ENCODE peak calls at places on chromosome 17, in four cellular contexts. A, G, J and C are unnamed samples.

GRCh38 chr17:6244796-6245195 is 174.6 kb downstream of the WSCD1 start:
- DNase-seq in A (no peak), G (no peak), J (no peak), C (no peak)

GRCh38 chr17:76696763-76697701 is 13.7 kb downstream of the MXRA7 start:
- DNase-seq in A (no peak), G (no peak), J (no peak), C (no peak)

GRCh38 chr17:49315551-49315951 is 46.5 kb downstream of the ZNF652 start:
- DNase-seq in A (peak; percentile 63), G (peak; percentile 58), J (peak; percentile 77), C (peak; percentile 31)

GRCh38 chr17:21129023-21129681 is 2.4 kb downstream of the DHRS7B start:
- DNase-seq in A (no peak), G (no peak), J (peak; percentile 55), C (no peak)

GRCh38 chr17:5011928-5012327 is 14.2 kb downstream of the KIF1C start:
- DNase-seq in A (no peak), G (no peak), J (no peak), C (no peak)

GRCh38 chr17:55649935-55650597 is 72.6 kb downstream of the TMEM100 start:
- DNase-seq in A (no peak), G (no peak), J (no peak), C (no peak)

GRCh38 chr17:77186141-77186604 is 45.4 kb downstream of the SEC14L1 start:
- DNase-seq in A (no peak), G (no peak), J (no peak), C (no peak)

GRCh38 chr17:75270218-75270965 is 639 bp downstream of the MIF4GD start:
- DNase-seq in A (peak; percentile 66), G (peak; percentile 78), J (peak; percentile 92), C (no peak)

GRCh38 chr17:79374087-79374486 is 236.8 kb downstream of the RBFOX3 start:
- DNase-seq in A (no peak), G (no peak), J (no peak), C (no peak)

GRCh38 chr17:46179375-46179999 is 13.7 kb downstream of the KANSL1 start:
- DNase-seq in A (no peak), G (no peak), J (no peak), C (no peak)

GRCh38 chr17:35086164-35086563 is 22.7 kb upstream of the RFFL start:
- DNase-seq in A (no peak), G (no peak), J (no peak), C (no peak)

GRCh38 chr17:8062435-8062806 is 23.6 kb downstream of the ALOX15B start:
- DNase-seq in A (no peak), G (no peak), J (no peak), C (no peak)

GRCh38 chr17:76281573-76282371 is 16.6 kb downstream of the UBALD2 start:
- DNase-seq in A (no peak), G (no peak), J (no peak), C (no peak)

GRCh38 chr17:18379246-18380146 is 1.9 kb downstream of the EVPLL start:
- DNase-seq in A (no peak), G (no peak), J (peak; percentile 49), C (no peak)

GRCh38 chr17:29581583-29582253 is 7.7 kb downstream of the GIT1 start:
- DNase-seq in A (no peak), G (no peak), J (peak; percentile 35), C (no peak)

GRCh38 chr17:57006040-57006439 is 28.1 kb downstream of the SCPEP1 start:
- DNase-seq in A (no peak), G (no peak), J (no peak), C (no peak)

GRCh38 chr17:73770115-73770848 is 126.0 kb upstream of the SDK2 start:
- DNase-seq in A (no peak), G (no peak), J (peak; percentile 88), C (no peak)

GRCh38 chr17:81651692-81652091 is 4.7 kb downstream of the PDE6G start:
- DNase-seq in A (no peak), G (no peak), J (peak; percentile 89), C (no peak)

GRCh38 chr17:72370819-72371218 is 250.0 kb downstream of the SOX9 start:
- DNase-seq in A (no peak), G (peak; percentile 16), J (no peak), C (no peak)

GRCh38 chr17:50169121-50169764 is 3.4 kb downstream of the SGCA start:
- DNase-seq in A (peak; percentile 71), G (peak; percentile 76), J (peak; percentile 90), C (no peak)

GRCh38 chr17:34715504-34715903 is 136.1 kb downstream of the TMEM132E start:
- DNase-seq in A (no peak), G (no peak), J (no peak), C (no peak)

GRCh38 chr17:17781591-17782424 is 55.0 kb downstream of the SREBF1 start:
- DNase-seq in A (peak; percentile 64), G (no peak), J (peak; percentile 81), C (peak; percentile 68)

GRCh38 chr17:1746975-1747543 is 4.4 kb downstream of the SERPINF2 start:
- DNase-seq in A (no peak), G (no peak), J (no peak), C (peak; percentile 72)

GRCh38 chr17:58536541-58536940 is 22.1 kb upstream of the MTMR4 start:
- DNase-seq in A (no peak), G (no peak), J (no peak), C (no peak)

GRCh38 chr17:34579979-34580684 is 750 bp downstream of the TMEM132E start:
- DNase-seq in A (peak; percentile 50), G (no peak), J (peak; percentile 83), C (no peak)

GRCh38 chr17:49930880-49931279 is 38.1 kb upstream of the DLX4 start:
- DNase-seq in A (no peak), G (no peak), J (no peak), C (no peak)

DNA sequence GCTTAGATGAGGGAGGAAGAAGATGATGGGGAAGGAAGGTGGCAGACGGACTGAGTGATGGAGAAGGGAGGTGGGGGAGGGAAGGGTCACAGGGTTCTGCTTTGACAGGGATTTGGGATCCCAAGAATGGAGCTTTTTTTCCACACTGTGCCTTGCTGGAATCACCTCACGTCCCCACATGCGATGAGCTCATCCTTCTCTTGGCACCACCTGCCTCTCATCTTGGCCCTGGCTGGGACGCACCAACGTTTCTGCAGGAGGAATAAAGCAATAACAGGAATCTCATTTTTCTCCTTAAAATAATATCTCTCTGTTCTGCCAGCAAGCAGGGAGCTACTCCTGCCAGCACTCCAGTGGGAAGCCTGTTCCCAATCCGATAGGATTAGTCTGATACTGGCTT is 47.8 kb downstream of the MEOX1 start:
- DNase-seq in A (no peak), G (no peak), J (no peak), C (no peak)
- TF ChIP-seq TEAD4 in A (no peak), G (no peak), J (no peak), C (no peak)

GRCh38 chr17:42090964-42091790 is 7.1 kb downstream of the ZNF385C start:
- DNase-seq in A (no peak), G (no peak), J (no peak), C (no peak)

GRCh38 chr17:42088736-42089135 is 9.5 kb downstream of the ZNF385C start:
- DNase-seq in A (no peak), G (no peak), J (no peak), C (no peak)

GRCh38 chr17:42087042-42087701 is 11.1 kb downstream of the ZNF385C start:
- DNase-seq in A (no peak), G (no peak), J (no peak), C (no peak)

GRCh38 chr17:42087736-42088705 is 10.3 kb downstream of the ZNF385C start:
- DNase-seq in A (no peak), G (no peak), J (no peak), C (no peak)
- TF ChIP-seq TEAD4 in A (no peak), G (no peak), J (no peak), C (no peak)

GRCh38 chr17:61393904-61394629 is 5.6 kb upstream of the TBX2 start:
- DNase-seq in A (no peak), G (no peak), J (peak; percentile 81), C (no peak)
- TF ChIP-seq TEAD4 in A (no peak), G (no peak), J (no peak), C (no peak)

DNA sequence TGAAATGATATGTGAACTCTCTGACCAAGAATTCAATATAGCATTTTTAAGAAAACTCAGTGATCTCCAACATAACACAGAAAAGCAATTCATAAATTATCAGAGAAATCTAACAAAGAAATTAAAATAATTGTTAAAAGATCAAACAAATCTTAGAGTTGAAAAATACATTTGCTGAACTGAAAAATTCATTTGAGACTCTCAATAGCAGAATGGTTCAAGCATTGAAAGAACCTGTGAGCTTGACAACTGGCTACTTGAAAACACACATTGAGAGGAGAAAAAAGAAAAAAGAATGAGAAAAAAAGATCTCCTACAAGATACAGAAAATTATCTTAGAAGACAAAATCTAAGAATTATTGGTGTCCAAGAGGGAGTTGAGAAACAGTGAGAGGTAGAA is 203.5 kb downstream of the CEP112 start:
- DNase-seq in A (no peak), G (no peak), J (no peak), C (no peak)
- TF ChIP-seq TEAD4 in A (no peak), G (no peak), J (no peak), C (no peak)

GRCh38 chr17:20122236-20122879 is 113.2 kb downstream of the SPECC1 start:
- DNase-seq in A (no peak), G (no peak), J (no peak), C (no peak)

GRCh38 chr17:20125724-20126123 is 116.6 kb downstream of the SPECC1 start:
- DNase-seq in A (no peak), G (no peak), J (no peak), C (no peak)

GRCh38 chr17:20133552-20133951 is 124.4 kb downstream of the SPECC1 start:
- DNase-seq in A (no peak), G (no peak), J (no peak), C (no peak)

GRCh38 chr17:20123209-20123608 is 114.0 kb downstream of the SPECC1 start:
- DNase-seq in A (no peak), G (no peak), J (no peak), C (no peak)

GRCh38 chr17:20127660-20128413 is 118.7 kb downstream of the SPECC1 start:
- DNase-seq in A (no peak), G (no peak), J (no peak), C (no peak)
- TF ChIP-seq TEAD4 in A (no peak), G (no peak), J (no peak), C (no peak)

GRCh38 chr17:14118951-14119350 is 49.6 kb downstream of the COX10 start:
- DNase-seq in A (no peak), G (no peak), J (no peak), C (no peak)
- TF ChIP-seq TEAD4 in A (no peak), G (no peak), J (no peak), C (no peak)

GRCh38 chr17:39938140-39938869 is 10.8 kb downstream of the LRRC3C start:
- DNase-seq in A (no peak), G (no peak), J (no peak), C (no peak)
- TF ChIP-seq TEAD4 in A (no peak), G (no peak), J (no peak), C (no peak)